ENCODE peak calls at places on chromosome 2, in eight cellular contexts. M, G, J, A, H, F, V and B are unnamed samples.

GRCh38 chr2:5589183-5589582 is 103.0 kb upstream of the SOX11 start:
- DNase-seq in M (no peak), G (no peak), J (no peak), A (no peak), H (no peak), F (no peak), V (no peak), B (no peak)

GRCh38 chr2:98551316-98551715 is 57.0 kb downstream of the COA5 start:
- DNase-seq in M (no peak), G (no peak), J (no peak), A (no peak), H (no peak), F (no peak), V (no peak), B (no peak)

GRCh38 chr2:127362971-127363370 is 24.8 kb downstream of the MAP3K2 start:
- DNase-seq in M (no peak), G (no peak), J (no peak), A (no peak), H (peak; percentile 66), F (no peak), V (no peak), B (no peak)

GRCh38 chr2:160429248-160430000 is 64.2 kb downstream of the RBMS1 start:
- DNase-seq in M (no peak), G (no peak), J (no peak), A (no peak), H (peak; percentile 65), F (peak; percentile 89), V (no peak), B (no peak)

GRCh38 chr2:151111599-151112278 is 149.9 kb downstream of the RBM43 start:
- DNase-seq in M (no peak), G (no peak), J (no peak), A (no peak), H (peak; percentile 86), F (peak; percentile 75), V (no peak), B (no peak)

GRCh38 chr2:209382775-209383174 is 41.1 kb upstream of the MAP2 start:
- DNase-seq in M (no peak), G (no peak), J (no peak), A (no peak), H (no peak), F (peak; percentile 40), V (no peak), B (no peak)

GRCh38 chr2:179861027-179861776 is at the start of gene ZNF385B:
- DNase-seq in M (no peak), G (no peak), J (no peak), A (peak; percentile 70), H (peak; percentile 54), F (peak; percentile 37), V (peak; percentile 16), B (no peak)

GRCh38 chr2:55958756-55959155 is 35.2 kb upstream of the EFEMP1 start:
- DNase-seq in M (no peak), G (no peak), J (no peak), A (no peak), H (no peak), F (no peak), V (no peak), B (no peak)

GRCh38 chr2:203909192-203909945 is 27.2 kb upstream of the ICOS start:
- DNase-seq in M (no peak), G (no peak), J (no peak), A (no peak), H (peak; percentile 87), F (peak; percentile 67), V (peak; percentile 19), B (no peak)

GRCh38 chr2:136441979-136442378 is 323.4 kb upstream of the THSD7B start:
- DNase-seq in M (no peak), G (no peak), J (no peak), A (no peak), H (no peak), F (no peak), V (no peak), B (no peak)

GRCh38 chr2:2828774-2829368 is 497.8 kb upstream of the MYT1L start:
- DNase-seq in M (no peak), G (no peak), J (no peak), A (no peak), H (no peak), F (no peak), V (no peak), B (peak; percentile 62)

GRCh38 chr2:195407782-195408181 is 249.2 kb upstream of the SLC39A10 start:
- DNase-seq in M (no peak), G (no peak), J (no peak), A (no peak), H (peak; percentile 66), F (peak; percentile 66), V (no peak), B (no peak)

GRCh38 chr2:2056531-2056930 is 274.5 kb downstream of the MYT1L start:
- DNase-seq in M (no peak), G (no peak), J (no peak), A (no peak), H (no peak), F (no peak), V (no peak), B (no peak)

GRCh38 chr2:28810384-28811285 is at the start of gene SPDYA:
- DNase-seq in M (no peak), G (no peak), J (no peak), A (peak; percentile 90), H (peak; percentile 81), F (peak; percentile 49), V (peak; percentile 64), B (peak; percentile 82)

GRCh38 chr2:63819256-63819655 is 22.4 kb upstream of the UGP2 start:
- DNase-seq in M (no peak), G (no peak), J (no peak), A (no peak), H (no peak), F (no peak), V (no peak), B (no peak)

GRCh38 chr2:63819765-63820717 is 21.7 kb upstream of the UGP2 start:
- DNase-seq in M (no peak), G (no peak), J (no peak), A (no peak), H (peak; percentile 61), F (no peak), V (peak; percentile 65), B (no peak)

GRCh38 chr2:63818276-63818675 is 23.4 kb upstream of the UGP2 start:
- DNase-seq in M (no peak), G (no peak), J (no peak), A (no peak), H (no peak), F (no peak), V (no peak), B (no peak)

GRCh38 chr2:63814114-63814513 is 27.6 kb upstream of the UGP2 start:
- DNase-seq in M (no peak), G (no peak), J (no peak), A (no peak), H (peak; percentile 59), F (no peak), V (no peak), B (no peak)

GRCh38 chr2:63817382-63817781 is 24.3 kb upstream of the UGP2 start:
- DNase-seq in M (no peak), G (no peak), J (no peak), A (no peak), H (no peak), F (no peak), V (no peak), B (no peak)
- H3K27ac ChIP-seq in M (no peak overlapping the region), G (no peak overlapping the region), J (no peak overlapping the region), A (no peak overlapping the region), H (no peak overlapping the region), F (no peak overlapping the region), V (no peak overlapping the region), B (no peak overlapping the region)

GRCh38 chr2:159044804-159045286 is 76.4 kb downstream of the TANC1 start:
- DNase-seq in M (peak; percentile 31), G (no peak), J (no peak), A (peak; percentile 76), H (peak; percentile 47), F (peak; percentile 41), V (peak; percentile 42), B (no peak)
- H3K27ac ChIP-seq in M (no peak overlapping the region), G (no peak overlapping the region), J (peak overlapping the region; percentile 79), A (peak overlapping the region; percentile 61), H (no peak overlapping the region), F (peak overlapping the region; percentile 62), V (peak overlapping the region; percentile 26), B (no peak overlapping the region)

GRCh38 chr2:24409166-24409565 is 48.8 kb upstream of the ITSN2 start:
- DNase-seq in M (no peak), G (no peak), J (no peak), A (no peak), H (no peak), F (no peak), V (no peak), B (no peak)

GRCh38 chr2:24412812-24413211 is 52.5 kb upstream of the ITSN2 start:
- DNase-seq in M (no peak), G (no peak), J (no peak), A (no peak), H (no peak), F (no peak), V (no peak), B (no peak)

GRCh38 chr2:24411488-24412146 is 51.3 kb upstream of the ITSN2 start:
- DNase-seq in M (no peak), G (no peak), J (no peak), A (no peak), H (no peak), F (no peak), V (no peak), B (no peak)

GRCh38 chr2:24409700-24410556 is 49.6 kb upstream of the ITSN2 start:
- DNase-seq in M (no peak), G (no peak), J (no peak), A (no peak), H (peak; percentile 82), F (peak; percentile 82), V (peak; percentile 35), B (no peak)

GRCh38 chr2:24410976-24411375 is 50.6 kb upstream of the ITSN2 start:
- DNase-seq in M (no peak), G (no peak), J (no peak), A (no peak), H (no peak), F (no peak), V (no peak), B (no peak)
- H3K27ac ChIP-seq in M (no peak overlapping the region), G (no peak overlapping the region), J (no peak overlapping the region), A (no peak overlapping the region), H (no peak overlapping the region), F (no peak overlapping the region), V (no peak overlapping the region), B (no peak overlapping the region)

DNA sequence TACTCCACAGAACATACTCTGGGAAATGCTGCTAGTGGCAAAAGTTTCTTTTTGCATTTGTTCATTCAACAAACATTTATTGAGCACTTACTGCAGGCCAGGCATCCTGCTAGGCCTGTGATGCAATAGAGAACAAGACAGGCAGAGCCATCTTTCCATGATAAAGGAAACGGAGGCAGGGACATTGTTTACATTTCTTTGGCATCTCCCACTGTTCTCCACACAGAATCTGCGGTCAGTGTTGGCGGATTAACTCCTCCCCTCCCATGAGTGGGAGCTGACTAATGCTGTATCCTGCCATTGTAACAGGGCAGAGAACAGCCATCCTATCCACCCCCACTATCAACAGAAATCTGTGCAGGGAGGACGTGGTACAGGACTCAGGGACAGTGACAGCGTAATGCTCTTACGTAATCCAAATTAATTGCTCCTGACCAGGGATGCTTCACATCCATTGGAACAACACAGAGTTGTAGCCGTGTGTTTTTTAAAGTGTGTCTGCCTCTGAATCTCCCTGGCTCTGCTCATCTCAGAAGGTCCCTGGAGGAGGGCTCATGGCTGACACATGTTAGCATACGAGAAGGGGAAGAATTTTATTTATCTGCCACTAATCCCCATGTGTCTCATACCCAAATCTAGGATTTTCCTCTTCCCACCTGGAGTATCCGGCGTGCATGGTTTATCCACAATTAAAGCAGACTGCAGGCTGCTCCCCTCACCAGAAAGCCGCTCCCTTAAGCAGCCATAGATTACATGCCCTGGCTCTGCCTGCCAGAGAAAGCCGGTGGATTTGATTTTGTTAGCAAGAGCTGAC is 32.3 kb downstream of the STEAP3 start:
- DNase-seq in M (no peak), G (no peak), J (no peak), A (no peak), H (peak; percentile 93), F (peak; percentile 95), V (no peak), B (no peak)
- H3K27ac ChIP-seq in M (no peak overlapping the region), G (no peak overlapping the region), J (no peak overlapping the region), A (no peak overlapping the region), H (peak overlapping the region; percentile 67), F (peak overlapping the region; percentile 66), V (no peak overlapping the region), B (no peak overlapping the region)